ENCODE peak calls at places on chromosomes 3 and 15, in six cellular contexts. H is brain microvascular endothelial cell, F is tibial nerve, V is GM23338, Q is IMR-90, M is MM.1S. X is an unnamed sample. For H3K27me3, the result is how much of the 10 kb centered on the place peaks cover.

GRCh38 chr3:41190509-41191284 is 8.6 kb upstream of the CTNNB1 start:
- DNase-seq in H (no peak), F (no peak), M (no peak), Q (no peak), V (no peak), X (no peak)

GRCh38 chr3:196868297-196868661 is 559 bp downstream of the SENP5 start:
- DNase-seq in V (peak), Q (peak), F (no peak), H (peak), M (peak), X (peak)

GRCh38 chr3:34213481-34213880 is 415.1 kb downstream of the PDCD6IP start:
- DNase-seq in Q (no peak), H (no peak), V (peak), F (no peak), M (no peak), X (no peak)

GRCh38 chr3:111803123-111803593 is 55.9 kb upstream of the PHLDB2 start:
- DNase-seq in V (no peak), M (no peak), Q (peak), F (peak), H (peak), X (peak)

GRCh38 chr15:35547775-35548364 is 1.9 kb upstream of the DPH6 start:
- DNase-seq in V (peak), Q (no peak), F (no peak), H (no peak), M (no peak), X (no peak)

GRCh38 chr15:81071130-81071529 is 62.9 kb upstream of the CFAP161 start:
- DNase-seq in Q (peak), V (no peak), M (no peak), F (no peak), H (peak), X (no peak)

GRCh38 chr3:12630292-12630691 is 33.6 kb downstream of the RAF1 start:
- DNase-seq in Q (no peak), V (peak), H (no peak), M (no peak), F (no peak), X (no peak)

GRCh38 chr3:59006791-59007517 is 42.9 kb downstream of the CFAP20DC start:
- DNase-seq in Q (peak), M (no peak), H (peak), V (no peak), F (no peak), X (no peak)

GRCh38 chr3:127800508-127800907 is 21.8 kb downstream of the MGLL start:
- DNase-seq in V (no peak), H (peak), F (no peak), M (peak), Q (peak), X (no peak)

GRCh38 chr3:187804120-187805106 is 59.1 kb upstream of the BCL6 start:
- DNase-seq in V (no peak), H (no peak), F (no peak), M (no peak), Q (no peak), X (no peak)

GRCh38 chr3:132660056-132660744 is at the start of gene UBA5:
- DNase-seq in Q (peak), H (peak), F (peak), M (peak), V (peak), X (peak)

GRCh38 chr3:46399557-46399956 is 7.3 kb downstream of the CCR5AS start:
- DNase-seq in Q (peak), F (no peak), H (no peak), V (no peak), M (no peak), X (no peak)

GRCh38 chr3:64687781-64688515 is at the start of gene ADAMTS9:
- DNase-seq in Q (peak), M (no peak), V (peak), H (peak), F (peak), X (no peak)

GRCh38 chr3:38247366-38248035 is 18.1 kb upstream of the SLC22A13 start:
- DNase-seq in F (peak), M (no peak), H (peak), Q (peak), V (no peak), X (no peak)

GRCh38 chr3:158727499-158728377 is 4.5 kb downstream of the RARRES1 start:
- DNase-seq in H (peak), M (peak), F (peak), Q (peak), V (peak), X (no peak)

GRCh38 chr15:101035611-101036010 is 116.5 kb downstream of the LRRK1 start:
- DNase-seq in M (no peak), H (no peak), Q (no peak), F (no peak), V (no peak), X (no peak)
- H3K4me3 ChIP-seq in M (no peak), H (no peak), Q (no peak), F (no peak), V (no peak), X (no peak)

DNA sequence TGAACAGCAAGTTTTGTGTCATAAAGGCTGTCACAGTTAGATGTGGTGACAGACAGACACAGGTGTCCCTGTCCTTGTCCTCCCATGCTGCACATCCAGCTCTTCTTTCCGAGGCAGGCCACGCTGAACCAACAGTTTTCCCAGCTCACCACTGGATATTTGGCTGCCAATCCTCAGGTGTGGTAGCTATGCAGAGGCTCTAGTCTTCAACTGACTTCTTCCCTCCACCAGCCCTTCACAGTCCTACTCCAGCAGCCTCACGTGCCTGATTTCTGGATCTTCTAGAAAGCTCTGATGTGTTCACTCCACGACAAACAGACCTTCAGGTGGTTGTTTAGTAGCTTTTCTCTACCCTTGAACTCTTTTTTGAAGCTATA is 145.5 kb downstream of the UACA start:
- DNase-seq in M (no peak), V (no peak), Q (no peak), H (no peak), F (no peak), X (no peak)
- H3K27ac ChIP-seq in M (no peak), V (no peak), Q (no peak), H (no peak), F (no peak), X (no peak)

DNA sequence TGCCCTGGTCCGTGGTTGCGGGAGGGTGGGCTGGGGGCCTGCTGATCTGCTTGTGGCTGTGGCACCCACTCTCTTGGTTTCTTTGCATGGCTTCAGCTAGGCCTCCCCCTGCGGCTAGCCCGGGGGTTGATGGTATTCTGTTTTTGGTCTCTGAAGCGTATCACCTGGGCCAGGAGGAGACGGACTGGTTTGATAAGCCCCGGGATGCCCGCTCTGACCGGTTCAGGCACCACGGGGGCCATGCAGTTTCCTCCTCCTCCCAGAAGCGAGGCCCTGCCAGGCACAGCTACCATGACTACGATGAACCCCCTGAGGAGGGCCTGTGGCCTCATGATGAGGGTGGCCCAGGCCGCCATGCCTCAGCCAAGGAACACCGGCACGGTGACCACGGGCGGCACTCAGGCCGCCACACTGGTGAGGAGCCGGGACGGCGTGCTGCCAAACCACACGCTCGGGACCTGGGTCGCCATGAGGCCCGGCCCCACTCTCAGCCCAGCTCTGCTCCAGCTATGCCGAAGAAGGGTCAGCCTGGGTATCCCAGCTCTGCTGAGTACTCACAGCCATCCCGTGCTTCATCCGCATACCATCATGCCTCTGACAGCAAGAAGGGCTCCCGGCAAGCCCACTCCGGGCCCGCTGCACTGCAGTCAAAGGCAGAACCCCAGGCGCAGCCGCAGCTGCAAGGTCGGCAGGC is 11.3 kb upstream of the APEH start:
- DNase-seq in H (no peak), F (no peak), Q (no peak), V (no peak), M (no peak), X (no peak)
- H3K27me3 ChIP-seq in H (under half), F (under half), Q (under half), V (under half), M (under half), X (under half)

DNA sequence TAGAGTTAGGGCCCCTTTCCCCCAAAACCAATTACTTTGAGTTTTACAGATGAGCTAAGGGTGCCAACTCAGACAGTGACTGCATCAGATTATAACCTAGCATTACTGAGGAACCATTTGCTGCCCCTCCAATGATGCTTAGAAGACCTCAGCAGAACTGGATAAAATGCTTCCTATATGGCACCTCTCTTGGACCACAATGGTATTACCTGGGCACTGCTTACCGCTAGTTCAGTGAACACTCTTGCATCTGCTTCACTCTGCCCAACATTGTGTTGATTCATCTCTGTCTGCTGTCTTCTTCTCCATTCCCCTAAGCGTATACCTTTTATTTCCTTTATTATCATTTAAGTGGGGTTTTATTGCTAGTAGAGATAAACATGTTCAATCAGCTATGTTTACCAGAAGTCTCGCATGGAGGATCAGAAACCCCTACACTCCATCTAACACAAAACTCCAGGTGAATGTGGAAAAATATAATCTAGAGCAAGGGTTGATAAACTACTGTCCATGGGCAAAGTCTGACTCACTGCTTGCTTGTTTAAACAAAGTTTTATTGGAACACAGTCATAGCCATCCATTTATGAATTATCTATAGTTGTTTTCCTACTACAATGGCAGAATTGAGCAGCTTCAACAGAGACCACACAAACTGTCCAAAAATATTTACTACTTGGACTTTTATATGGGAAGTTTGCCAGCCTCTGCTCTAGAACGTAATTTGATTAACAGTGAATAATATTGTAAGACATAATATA is 100.2 kb upstream of the PTX3 start:
- DNase-seq in M (no peak), F (no peak), V (no peak), H (no peak), Q (peak), X (no peak)
- H3K4me3 ChIP-seq in M (no peak), F (no peak), V (no peak), H (no peak), Q (no peak), X (no peak)

DNA sequence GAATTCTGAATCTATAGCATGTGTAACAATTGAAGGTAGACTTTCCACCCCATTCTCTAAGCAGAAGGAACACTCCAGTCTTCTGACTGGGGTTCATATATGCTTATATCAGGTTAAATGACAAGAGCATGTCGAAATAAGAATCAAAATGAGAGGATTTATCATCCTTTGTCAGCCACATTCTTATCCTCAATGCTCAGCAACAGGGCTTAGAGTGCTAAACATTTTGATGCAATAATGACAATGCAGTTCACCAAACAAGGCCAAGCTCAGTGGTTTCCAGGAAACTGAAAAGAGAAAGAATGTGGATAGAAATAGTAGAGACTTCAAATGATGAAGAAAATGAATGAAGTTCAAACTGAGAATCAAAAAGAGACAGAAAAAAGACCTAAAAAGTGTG is 78.0 kb downstream of the FSIP1 start:
- DNase-seq in V (peak), F (no peak), Q (peak), H (peak), M (no peak), X (no peak)
- H3K27ac ChIP-seq in V (peak), F (no peak), Q (no peak), H (peak), M (no peak), X (no peak)

GRCh38 chr15:93488157-93488803 is 399.3 kb upstream of the RGMA start:
- DNase-seq in F (no peak), M (no peak), Q (no peak), H (no peak), V (no peak), X (no peak)

GRCh38 chr15:93483923-93484322 is 394.9 kb upstream of the RGMA start:
- DNase-seq in H (no peak), Q (no peak), V (no peak), M (no peak), F (no peak), X (no peak)

GRCh38 chr15:93485922-93486327 is 396.9 kb upstream of the RGMA start:
- DNase-seq in M (no peak), V (no peak), Q (no peak), H (no peak), F (peak), X (no peak)

GRCh38 chr15:93485438-93485837 is 396.4 kb upstream of the RGMA start:
- DNase-seq in H (no peak), F (no peak), M (no peak), V (no peak), Q (no peak), X (no peak)

DNA sequence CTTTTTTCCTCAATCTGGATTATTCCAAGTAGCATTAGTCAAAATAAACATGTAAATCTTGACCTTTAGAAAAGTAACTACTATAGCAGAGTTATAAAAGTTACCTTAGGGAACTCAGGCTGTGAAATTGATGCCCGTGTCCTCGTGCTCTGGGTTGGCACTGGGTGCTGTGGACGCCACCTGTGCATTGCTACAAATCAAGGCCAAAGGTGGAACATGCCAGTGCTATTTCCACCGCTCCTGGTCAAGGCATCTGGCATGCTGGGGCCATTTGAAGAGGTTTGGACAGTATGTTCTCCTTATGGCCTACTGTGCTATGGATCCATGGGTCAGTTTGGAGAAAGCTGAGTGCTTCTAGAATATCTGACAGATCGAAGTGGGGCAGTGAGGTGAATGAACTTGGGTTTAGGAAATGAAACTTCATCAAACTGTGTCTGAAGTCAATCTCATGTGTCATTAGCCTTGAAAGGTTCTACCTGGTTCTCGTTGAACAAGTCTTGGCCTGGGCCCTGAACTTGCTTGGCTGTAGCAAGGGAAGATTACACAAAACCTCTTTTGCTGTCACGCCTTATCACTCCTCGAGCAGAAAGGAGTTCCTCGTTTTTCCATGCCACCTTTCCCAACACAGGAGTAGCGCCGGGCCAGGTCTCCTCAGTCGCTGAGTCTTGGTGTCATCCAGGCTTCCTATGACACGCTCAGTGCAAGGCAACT is 397.6 kb upstream of the RGMA start:
- DNase-seq in V (no peak), F (no peak), M (no peak), Q (no peak), H (no peak), X (no peak)
- H3K27me3 ChIP-seq in V (under half), F (under half), M (under half), Q (under half), H (under half), X (under half)

GRCh38 chr3:16885588-16885903 is 791 bp downstream of the PLCL2 start:
- DNase-seq in Q (no peak), F (no peak), V (no peak), H (no peak), M (peak), X (no peak)

GRCh38 chr3:16885948-16886683 is 1.4 kb downstream of the PLCL2 start:
- DNase-seq in M (peak), F (no peak), H (no peak), Q (no peak), V (no peak), X (no peak)

GRCh38 chr3:16884748-16885587 is at the start of gene PLCL2:
- DNase-seq in F (peak), Q (peak), V (peak), M (peak), H (no peak), X (no peak)

GRCh38 chr3:16888785-16889607 is 4.2 kb downstream of the PLCL2 start:
- DNase-seq in Q (no peak), V (no peak), M (peak), H (no peak), F (no peak), X (no peak)

DNA sequence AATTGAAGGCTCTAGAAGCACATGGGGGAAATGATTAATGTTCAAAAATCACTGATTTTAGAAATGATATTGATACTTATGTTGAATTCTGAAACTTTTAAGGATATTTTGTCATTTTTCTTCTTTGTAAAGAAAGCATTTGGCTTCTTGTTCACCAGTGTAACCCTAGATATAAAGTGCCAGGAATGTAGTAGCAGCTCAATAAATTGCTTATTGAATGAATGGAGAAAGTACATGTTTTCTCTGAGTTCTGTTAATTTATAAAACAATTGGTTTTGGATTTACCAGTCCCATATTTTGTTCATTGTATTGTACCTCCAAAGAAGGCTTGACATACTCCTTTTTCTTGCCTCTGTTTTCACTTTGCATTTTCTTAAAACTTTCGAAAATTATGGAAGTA is 2.4 kb downstream of the PLCL2 start:
- DNase-seq in Q (no peak), M (no peak), H (no peak), V (no peak), F (no peak), X (no peak)
- H3K4me3 ChIP-seq in Q (no peak), M (peak), H (no peak), V (no peak), F (no peak), X (no peak)

DNA sequence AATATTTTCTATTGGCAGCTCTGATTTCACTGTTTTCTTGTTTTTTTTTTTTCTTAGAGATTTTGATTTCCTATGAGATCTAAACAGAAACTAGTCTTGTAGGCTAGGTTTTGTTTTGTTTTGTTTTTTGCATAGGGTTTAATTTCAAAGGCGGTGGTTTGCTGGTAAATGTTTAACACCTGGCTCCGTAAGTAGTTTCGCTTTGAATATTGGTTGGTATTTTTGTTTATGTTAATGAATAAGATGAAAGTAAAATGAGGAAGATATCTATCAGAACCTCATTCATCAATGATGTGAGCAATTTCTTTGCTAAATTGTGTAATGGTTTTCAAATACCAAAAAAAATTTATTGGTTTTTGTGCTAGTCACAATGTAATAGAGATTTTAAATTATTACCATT is 39.7 kb upstream of the TM4SF1 start:
- DNase-seq in Q (no peak), M (peak), F (no peak), V (no peak), H (no peak), X (no peak)
- H3K27ac ChIP-seq in Q (no peak), M (no peak), F (no peak), V (no peak), H (no peak), X (no peak)